ENCODE peak calls at places on chromosomes 2 and 18, in ten cellular contexts. V is colonic mucosa; U is SK-N-SH; R is heart right ventricle; Y is fibroblast of lung; W is CD8-positive, alpha-beta T cell; A is astrocyte of the spinal cord; C is AG04450; Q is bronchial epithelial cell; D is GM10248. B is an unnamed sample.

GRCh38 chr2:42827647-42828486 is 35.5 kb upstream of the HAAO start:
- DNase-seq in Y (peak; percentile 83), V (peak; percentile 91), A (peak; percentile 79), W (peak; percentile 87), D (peak; percentile 86), Q (peak; percentile 45), U (peak; percentile 90), C (peak; percentile 63), R (peak; percentile 95), B (peak; percentile 73)

GRCh38 chr2:15670981-15671380 is 79.3 kb downstream of the DDX1 start:
- DNase-seq in A (no peak), R (no peak), U (no peak), Y (no peak), V (no peak), W (no peak), Q (no peak), D (no peak), C (no peak), B (no peak)

GRCh38 chr2:107553534-107553933 is 273.2 kb upstream of the RGPD4 start:
- DNase-seq in V (no peak), R (no peak), C (no peak), U (no peak), A (peak; percentile 16), D (no peak), W (no peak), Q (peak; percentile 73), Y (no peak), B (no peak)

GRCh38 chr2:171274757-171275156 is 114.1 kb upstream of the TLK1 start:
- DNase-seq in U (no peak), Q (no peak), D (no peak), W (no peak), Y (no peak), V (no peak), R (no peak), C (no peak), A (no peak), B (no peak)

GRCh38 chr18:12076424-12077140 is 17.1 kb upstream of the ANKRD62 start:
- DNase-seq in C (no peak), A (no peak), W (no peak), Q (no peak), U (peak; percentile 90), Y (peak; percentile 28), V (no peak), R (peak; percentile 32), D (no peak), B (no peak)

GRCh38 chr2:19883486-19883885 is 18.3 kb downstream of the TTC32 start:
- DNase-seq in Q (no peak), Y (no peak), D (no peak), V (no peak), U (no peak), R (no peak), C (no peak), W (peak; percentile 37), A (no peak), B (no peak)

GRCh38 chr2:100320547-100321180 is 1.6 kb downstream of the LONRF2 start:
- DNase-seq in W (no peak), C (no peak), R (no peak), A (no peak), Q (no peak), U (peak; percentile 25), V (no peak), D (no peak), Y (no peak), B (no peak)

GRCh38 chr2:94923196-94923595 is 52.0 kb downstream of the TEKT4 start:
- DNase-seq in D (no peak), U (no peak), R (no peak), W (no peak), V (no peak), Y (no peak), Q (peak; percentile 0), C (no peak), A (no peak), B (no peak)

GRCh38 chr18:35458677-35459441 is 38.9 kb downstream of the INO80C start:
- DNase-seq in D (no peak), W (no peak), Y (peak; percentile 76), V (peak; percentile 76), A (peak; percentile 76), Q (peak; percentile 67), R (peak; percentile 65), U (no peak), C (peak; percentile 8), B (no peak)

GRCh38 chr18:31990823-31991222 is 27.8 kb upstream of the RNF125 start:
- DNase-seq in D (peak; percentile 41), A (no peak), Y (no peak), Q (no peak), V (no peak), C (no peak), R (no peak), U (no peak), W (no peak), B (no peak)

GRCh38 chr2:29463181-29463900 is 348.1 kb downstream of the CLIP4 start:
- DNase-seq in W (no peak), D (no peak), U (no peak), A (peak; percentile 72), C (peak; percentile 61), Q (peak; percentile 59), V (no peak), R (no peak), Y (peak; percentile 64), B (no peak)

GRCh38 chr2:37412201-37412600 is 67.8 kb downstream of the QPCT start:
- DNase-seq in D (no peak), V (no peak), A (no peak), W (no peak), U (no peak), Q (no peak), C (no peak), R (no peak), Y (no peak), B (no peak)

GRCh38 chr2:37414470-37414949 is 70.1 kb downstream of the QPCT start:
- DNase-seq in Y (peak; percentile 86), V (no peak), U (peak; percentile 72), C (peak; percentile 56), D (peak; percentile 70), W (no peak), R (no peak), Q (peak; percentile 62), A (peak; percentile 80), B (no peak)

GRCh38 chr2:37418956-37419355 is 74.5 kb downstream of the QPCT start:
- DNase-seq in A (no peak), U (no peak), R (no peak), V (no peak), Y (no peak), W (no peak), D (no peak), C (peak; percentile 15), Q (peak; percentile 60), B (no peak)

GRCh38 chr2:37417321-37417720 is 72.9 kb downstream of the QPCT start:
- DNase-seq in V (no peak), A (peak; percentile 47), Y (no peak), C (peak; percentile 23), D (no peak), Q (no peak), W (no peak), R (no peak), U (no peak), B (no peak)

DNA sequence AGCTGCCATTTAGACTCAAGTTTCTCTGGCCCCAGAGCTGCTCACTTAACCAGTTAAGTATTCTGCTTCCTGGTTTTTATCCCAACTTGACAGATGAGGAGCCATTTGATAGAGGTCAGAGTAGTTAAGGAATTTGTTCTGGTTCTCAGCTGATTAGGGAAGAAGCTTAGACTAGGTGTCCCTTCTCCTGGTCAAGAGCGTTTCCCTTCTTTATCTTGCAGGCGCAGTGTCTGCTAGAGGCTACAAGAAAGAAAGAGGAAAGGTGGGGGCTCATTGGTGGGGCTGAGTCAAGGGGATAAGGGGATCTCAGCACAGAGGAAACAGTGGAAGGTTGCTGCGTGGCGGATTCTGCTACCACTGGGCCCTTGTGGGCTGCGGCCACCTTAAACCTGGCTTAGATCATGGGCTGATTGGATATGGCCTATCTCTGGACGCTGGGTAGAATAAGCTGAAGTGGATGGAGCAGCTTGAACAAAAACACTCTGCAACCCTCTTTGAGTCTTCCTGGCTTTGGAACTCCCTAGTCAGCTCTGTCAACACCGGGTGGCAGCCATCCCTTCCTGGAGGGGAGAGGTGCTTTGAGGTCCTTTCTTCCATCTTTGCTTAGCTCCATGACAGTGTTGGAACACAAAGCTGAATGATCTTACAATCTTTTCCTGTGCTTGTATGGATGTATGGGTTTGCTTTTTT is 70.8 kb downstream of the QPCT start:
- DNase-seq in W (no peak), U (peak; percentile 49), R (no peak), V (no peak), C (no peak), D (no peak), Y (peak; percentile 66), A (peak; percentile 54), Q (peak; percentile 13), B (no peak)
- TF ChIP-seq CTCF in W (no peak), U (peak; percentile 57), R (no peak), V (no peak), C (peak; percentile 28), D (peak; percentile 17), Y (no peak), A (peak; percentile 35), Q (peak; percentile 46), B (no peak)

GRCh38 chr2:207529330-207530159 is at the start of gene CREB1:
- DNase-seq in D (peak; percentile 98), W (peak; percentile 100), V (peak; percentile 99), Q (peak; percentile 93), R (peak; percentile 100), U (peak; percentile 98), A (peak; percentile 99), C (peak; percentile 97), Y (peak; percentile 98), B (peak; percentile 100)
- TF ChIP-seq CTCF in D (peak; percentile 47), W (no peak), V (no peak), Q (no peak), R (no peak), U (no peak), A (no peak), C (no peak), Y (no peak), B (no peak)

GRCh38 chr2:146527166-146527565 is 1317.7 kb upstream of the ACVR2A start:
- DNase-seq in W (no peak), V (no peak), R (no peak), C (no peak), D (no peak), Y (no peak), A (no peak), U (no peak), Q (no peak), B (no peak)

GRCh38 chr2:146523218-146523617 is 1321.6 kb upstream of the ACVR2A start:
- DNase-seq in U (no peak), A (peak; percentile 6), W (no peak), R (no peak), D (no peak), Y (peak; percentile 50), C (no peak), Q (peak; percentile 30), V (no peak), B (no peak)
- TF ChIP-seq CTCF in U (peak; percentile 64), A (no peak), W (no peak), R (no peak), D (no peak), Y (no peak), C (peak; percentile 33), Q (no peak), V (no peak), B (no peak)

GRCh38 chr2:235050992-235051351 is 99.2 kb downstream of the SH3BP4 start:
- DNase-seq in A (peak; percentile 92), W (no peak), V (peak; percentile 92), Y (peak; percentile 93), Q (peak; percentile 82), C (peak; percentile 59), D (no peak), U (peak; percentile 89), R (peak; percentile 91), B (no peak)
- TF ChIP-seq CTCF in A (no peak), W (no peak), V (no peak), Y (no peak), Q (no peak), C (no peak), D (no peak), U (peak; percentile 39), R (no peak), B (no peak)

GRCh38 chr2:165141601-165142000 is 62.2 kb downstream of the SCN3A start:
- DNase-seq in D (no peak), C (no peak), R (no peak), Y (no peak), Q (peak; percentile 13), A (peak; percentile 11), U (no peak), V (no peak), W (no peak), B (no peak)
- TF ChIP-seq CTCF in D (no peak), C (peak; percentile 38), R (no peak), Y (no peak), Q (no peak), A (peak; percentile 29), U (peak; percentile 53), V (no peak), W (no peak), B (no peak)